ENCODE peak calls at places on chromosome 20, in ten cellular contexts. One of them, this sample, is unnamed.
A peak's percentile ranks its signal among the peaks of the same experiment; 100 is the strongest.

GRCh38 chr20:61922411-61922810 is 143.3 kb downstream of the TAF4 start:
- DNase-seq in cardiac fibroblast: no peak
- DNase-seq in iPS-NIHi11: no peak
- DNase-seq in activated naive CD4-positive, alpha-beta T cell: no peak
- DNase-seq in GOT3: no peak
- DNase-seq in naive B cell: no peak
- DNase-seq in T-helper 2 cell: no peak
- DNase-seq in left colon: no peak
- DNase-seq in NCI-H1694: no peak
- DNase-seq in type B pancreatic cell: no peak
- DNase-seq in this sample: no peak

GRCh38 chr20:63357921-63358905 is 2.9 kb downstream of the CHRNA4 start:
- DNase-seq in cardiac fibroblast: no peak
- DNase-seq in iPS-NIHi11: no peak
- DNase-seq in activated naive CD4-positive, alpha-beta T cell: no peak
- DNase-seq in GOT3: no peak
- DNase-seq in naive B cell: no peak
- DNase-seq in T-helper 2 cell: no peak
- DNase-seq in left colon: no peak
- DNase-seq in NCI-H1694: no peak
- DNase-seq in type B pancreatic cell: no peak
- DNase-seq in this sample: no peak

GRCh38 chr20:35451295-35451694 is 4.1 kb upstream of the CEP250 start:
- DNase-seq in cardiac fibroblast: no peak
- DNase-seq in iPS-NIHi11: no peak
- DNase-seq in activated naive CD4-positive, alpha-beta T cell: no peak
- DNase-seq in GOT3: no peak
- DNase-seq in naive B cell: no peak
- DNase-seq in T-helper 2 cell: no peak
- DNase-seq in left colon: peak; percentile 37
- DNase-seq in NCI-H1694: no peak
- DNase-seq in type B pancreatic cell: no peak
- DNase-seq in this sample: no peak

GRCh38 chr20:61818746-61819483 is 246.8 kb downstream of the TAF4 start:
- DNase-seq in cardiac fibroblast: no peak
- DNase-seq in iPS-NIHi11: no peak
- DNase-seq in activated naive CD4-positive, alpha-beta T cell: no peak
- DNase-seq in GOT3: no peak
- DNase-seq in naive B cell: no peak
- DNase-seq in T-helper 2 cell: no peak
- DNase-seq in left colon: no peak
- DNase-seq in NCI-H1694: no peak
- DNase-seq in type B pancreatic cell: no peak
- DNase-seq in this sample: no peak

GRCh38 chr20:8218861-8219260 is 86.8 kb downstream of the PLCB1 start:
- DNase-seq in cardiac fibroblast: peak; percentile 76
- DNase-seq in iPS-NIHi11: no peak
- DNase-seq in activated naive CD4-positive, alpha-beta T cell: no peak
- DNase-seq in GOT3: no peak
- DNase-seq in naive B cell: no peak
- DNase-seq in T-helper 2 cell: no peak
- DNase-seq in left colon: no peak
- DNase-seq in NCI-H1694: no peak
- DNase-seq in type B pancreatic cell: no peak
- DNase-seq in this sample: no peak

GRCh38 chr20:34579936-34580587 is 21.5 kb downstream of the MAP1LC3A start:
- DNase-seq in cardiac fibroblast: no peak
- DNase-seq in iPS-NIHi11: no peak
- DNase-seq in activated naive CD4-positive, alpha-beta T cell: no peak
- DNase-seq in GOT3: no peak
- DNase-seq in naive B cell: peak; percentile 31
- DNase-seq in T-helper 2 cell: peak; percentile 72
- DNase-seq in left colon: peak; percentile 61
- DNase-seq in NCI-H1694: no peak
- DNase-seq in type B pancreatic cell: no peak
- DNase-seq in this sample: no peak

GRCh38 chr20:18794428-18794787 is 19.2 kb upstream of the SCP2D1 start:
- DNase-seq in cardiac fibroblast: no peak
- DNase-seq in iPS-NIHi11: no peak
- DNase-seq in activated naive CD4-positive, alpha-beta T cell: no peak
- DNase-seq in GOT3: no peak
- DNase-seq in naive B cell: no peak
- DNase-seq in T-helper 2 cell: no peak
- DNase-seq in left colon: no peak
- DNase-seq in NCI-H1694: no peak
- DNase-seq in type B pancreatic cell: no peak
- DNase-seq in this sample: no peak

GRCh38 chr20:61701401-61701800 is 364.3 kb downstream of the TAF4 start:
- DNase-seq in cardiac fibroblast: no peak
- DNase-seq in iPS-NIHi11: no peak
- DNase-seq in activated naive CD4-positive, alpha-beta T cell: no peak
- DNase-seq in GOT3: no peak
- DNase-seq in naive B cell: no peak
- DNase-seq in T-helper 2 cell: no peak
- DNase-seq in left colon: no peak
- DNase-seq in NCI-H1694: no peak
- DNase-seq in type B pancreatic cell: no peak
- DNase-seq in this sample: no peak

GRCh38 chr20:37920679-37921322 is 17.9 kb downstream of the VSTM2L start:
- DNase-seq in cardiac fibroblast: no peak
- DNase-seq in iPS-NIHi11: no peak
- DNase-seq in activated naive CD4-positive, alpha-beta T cell: no peak
- DNase-seq in GOT3: no peak
- DNase-seq in naive B cell: no peak
- DNase-seq in T-helper 2 cell: no peak
- DNase-seq in left colon: no peak
- DNase-seq in NCI-H1694: no peak
- DNase-seq in type B pancreatic cell: no peak
- DNase-seq in this sample: no peak

GRCh38 chr20:5393218-5393870 is 76.6 kb upstream of the PROKR2 start:
- DNase-seq in cardiac fibroblast: no peak
- DNase-seq in iPS-NIHi11: no peak
- DNase-seq in activated naive CD4-positive, alpha-beta T cell: no peak
- DNase-seq in GOT3: no peak
- DNase-seq in naive B cell: no peak
- DNase-seq in T-helper 2 cell: no peak
- DNase-seq in left colon: no peak
- DNase-seq in NCI-H1694: peak; percentile 89
- DNase-seq in type B pancreatic cell: no peak
- DNase-seq in this sample: no peak

GRCh38 chr20:8139899-8140298 is 7.8 kb downstream of the PLCB1 start:
- DNase-seq in cardiac fibroblast: no peak
- DNase-seq in iPS-NIHi11: peak; percentile 15
- DNase-seq in activated naive CD4-positive, alpha-beta T cell: no peak
- DNase-seq in GOT3: no peak
- DNase-seq in naive B cell: no peak
- DNase-seq in T-helper 2 cell: no peak
- DNase-seq in left colon: no peak
- DNase-seq in NCI-H1694: no peak
- DNase-seq in type B pancreatic cell: no peak
- DNase-seq in this sample: no peak

GRCh38 chr20:51385941-51386530 is 156.5 kb downstream of the NFATC2 start:
- DNase-seq in cardiac fibroblast: peak; percentile 61
- DNase-seq in iPS-NIHi11: peak; percentile 74
- DNase-seq in activated naive CD4-positive, alpha-beta T cell: no peak
- DNase-seq in GOT3: no peak
- DNase-seq in naive B cell: no peak
- DNase-seq in T-helper 2 cell: peak; percentile 59
- DNase-seq in left colon: no peak
- DNase-seq in NCI-H1694: peak; percentile 8
- DNase-seq in type B pancreatic cell: no peak
- DNase-seq in this sample: peak; percentile 21

GRCh38 chr20:59428006-59428405 is 127.6 kb downstream of the EDN3 start:
- DNase-seq in cardiac fibroblast: no peak
- DNase-seq in iPS-NIHi11: no peak
- DNase-seq in activated naive CD4-positive, alpha-beta T cell: no peak
- DNase-seq in GOT3: no peak
- DNase-seq in naive B cell: no peak
- DNase-seq in T-helper 2 cell: no peak
- DNase-seq in left colon: no peak
- DNase-seq in NCI-H1694: no peak
- DNase-seq in type B pancreatic cell: no peak
- DNase-seq in this sample: no peak

GRCh38 chr20:10714236-10714975 is 40.6 kb upstream of the JAG1 start:
- DNase-seq in cardiac fibroblast: no peak
- DNase-seq in iPS-NIHi11: no peak
- DNase-seq in activated naive CD4-positive, alpha-beta T cell: no peak
- DNase-seq in GOT3: no peak
- DNase-seq in naive B cell: no peak
- DNase-seq in T-helper 2 cell: no peak
- DNase-seq in left colon: no peak
- DNase-seq in NCI-H1694: no peak
- DNase-seq in type B pancreatic cell: no peak
- DNase-seq in this sample: no peak

GRCh38 chr20:11032611-11033010 is 358.8 kb upstream of the JAG1 start:
- DNase-seq in cardiac fibroblast: no peak
- DNase-seq in iPS-NIHi11: no peak
- DNase-seq in activated naive CD4-positive, alpha-beta T cell: no peak
- DNase-seq in GOT3: no peak
- DNase-seq in naive B cell: no peak
- DNase-seq in T-helper 2 cell: no peak
- DNase-seq in left colon: no peak
- DNase-seq in NCI-H1694: no peak
- DNase-seq in type B pancreatic cell: no peak
- DNase-seq in this sample: no peak

GRCh38 chr20:8368680-8369079 is 236.6 kb downstream of the PLCB1 start:
- DNase-seq in cardiac fibroblast: no peak
- DNase-seq in iPS-NIHi11: no peak
- DNase-seq in activated naive CD4-positive, alpha-beta T cell: no peak
- DNase-seq in GOT3: no peak
- DNase-seq in naive B cell: no peak
- DNase-seq in T-helper 2 cell: no peak
- DNase-seq in left colon: no peak
- DNase-seq in NCI-H1694: no peak
- DNase-seq in type B pancreatic cell: no peak
- DNase-seq in this sample: no peak

GRCh38 chr20:22471156-22471836 is 113.1 kb downstream of the FOXA2 start:
- DNase-seq in cardiac fibroblast: no peak
- DNase-seq in iPS-NIHi11: no peak
- DNase-seq in activated naive CD4-positive, alpha-beta T cell: no peak
- DNase-seq in GOT3: no peak
- DNase-seq in naive B cell: no peak
- DNase-seq in T-helper 2 cell: no peak
- DNase-seq in left colon: peak; percentile 63
- DNase-seq in NCI-H1694: no peak
- DNase-seq in type B pancreatic cell: no peak
- DNase-seq in this sample: no peak

GRCh38 chr20:52234302-52235045 is 42.9 kb upstream of the ZFP64 start:
- DNase-seq in cardiac fibroblast: no peak
- DNase-seq in iPS-NIHi11: no peak
- DNase-seq in activated naive CD4-positive, alpha-beta T cell: no peak
- DNase-seq in GOT3: no peak
- DNase-seq in naive B cell: no peak
- DNase-seq in T-helper 2 cell: no peak
- DNase-seq in left colon: no peak
- DNase-seq in NCI-H1694: no peak
- DNase-seq in type B pancreatic cell: no peak
- DNase-seq in this sample: no peak

GRCh38 chr20:44154521-44155001 is 32.4 kb downstream of the JPH2 start:
- DNase-seq in cardiac fibroblast: peak; percentile 25
- DNase-seq in iPS-NIHi11: no peak
- DNase-seq in activated naive CD4-positive, alpha-beta T cell: no peak
- DNase-seq in GOT3: peak; percentile 56
- DNase-seq in naive B cell: no peak
- DNase-seq in T-helper 2 cell: no peak
- DNase-seq in left colon: no peak
- DNase-seq in NCI-H1694: no peak
- DNase-seq in type B pancreatic cell: no peak
- DNase-seq in this sample: no peak

GRCh38 chr20:62792940-62793756 is 3.1 kb upstream of the MRGBP start:
- DNase-seq in cardiac fibroblast: no peak
- DNase-seq in iPS-NIHi11: no peak
- DNase-seq in activated naive CD4-positive, alpha-beta T cell: no peak
- DNase-seq in GOT3: no peak
- DNase-seq in naive B cell: no peak
- DNase-seq in T-helper 2 cell: no peak
- DNase-seq in left colon: no peak
- DNase-seq in NCI-H1694: no peak
- DNase-seq in type B pancreatic cell: no peak
- DNase-seq in this sample: no peak

GRCh38 chr20:35742741-35743523 is 872 bp upstream of the RBM39 start:
- DNase-seq in cardiac fibroblast: peak; percentile 41
- DNase-seq in iPS-NIHi11: peak; percentile 10
- DNase-seq in activated naive CD4-positive, alpha-beta T cell: no peak
- DNase-seq in GOT3: no peak
- DNase-seq in naive B cell: peak; percentile 60
- DNase-seq in T-helper 2 cell: peak; percentile 80
- DNase-seq in left colon: no peak
- DNase-seq in NCI-H1694: no peak
- DNase-seq in type B pancreatic cell: no peak
- DNase-seq in this sample: no peak

GRCh38 chr20:53875452-53875851 is 194.9 kb downstream of the BCAS1 start:
- DNase-seq in cardiac fibroblast: no peak
- DNase-seq in iPS-NIHi11: no peak
- DNase-seq in activated naive CD4-positive, alpha-beta T cell: no peak
- DNase-seq in GOT3: no peak
- DNase-seq in naive B cell: no peak
- DNase-seq in T-helper 2 cell: no peak
- DNase-seq in left colon: no peak
- DNase-seq in NCI-H1694: no peak
- DNase-seq in type B pancreatic cell: no peak
- DNase-seq in this sample: no peak

GRCh38 chr20:23048283-23049200 is 930 bp downstream of the THBD start:
- DNase-seq in cardiac fibroblast: peak; percentile 47
- DNase-seq in iPS-NIHi11: peak; percentile 59
- DNase-seq in activated naive CD4-positive, alpha-beta T cell: no peak
- DNase-seq in GOT3: peak; percentile 47
- DNase-seq in naive B cell: no peak
- DNase-seq in T-helper 2 cell: peak; percentile 64
- DNase-seq in left colon: peak; percentile 37
- DNase-seq in NCI-H1694: no peak
- DNase-seq in type B pancreatic cell: no peak
- DNase-seq in this sample: no peak

GRCh38 chr20:51661609-51662178 is 106.5 kb downstream of the ATP9A start:
- DNase-seq in cardiac fibroblast: peak; percentile 54
- DNase-seq in iPS-NIHi11: no peak
- DNase-seq in activated naive CD4-positive, alpha-beta T cell: no peak
- DNase-seq in GOT3: no peak
- DNase-seq in naive B cell: no peak
- DNase-seq in T-helper 2 cell: peak; percentile 83
- DNase-seq in left colon: no peak
- DNase-seq in NCI-H1694: no peak
- DNase-seq in type B pancreatic cell: no peak
- DNase-seq in this sample: peak; percentile 3

GRCh38 chr20:17823382-17824144 is 123.8 kb downstream of the BANF2 start:
- DNase-seq in cardiac fibroblast: no peak
- DNase-seq in iPS-NIHi11: no peak
- DNase-seq in activated naive CD4-positive, alpha-beta T cell: no peak
- DNase-seq in GOT3: no peak
- DNase-seq in naive B cell: no peak
- DNase-seq in T-helper 2 cell: no peak
- DNase-seq in left colon: no peak
- DNase-seq in NCI-H1694: no peak
- DNase-seq in type B pancreatic cell: no peak
- DNase-seq in this sample: no peak

GRCh38 chr20:33252460-33252859 is 16.7 kb downstream of the BPIFA1 start:
- DNase-seq in cardiac fibroblast: no peak
- DNase-seq in iPS-NIHi11: no peak
- DNase-seq in activated naive CD4-positive, alpha-beta T cell: no peak
- DNase-seq in GOT3: no peak
- DNase-seq in naive B cell: no peak
- DNase-seq in T-helper 2 cell: no peak
- DNase-seq in left colon: no peak
- DNase-seq in NCI-H1694: no peak
- DNase-seq in type B pancreatic cell: no peak
- DNase-seq in this sample: no peak